ENCODE peak calls at places on chromosome 11, in nine cellular contexts. L is Calu3; H is WTC11; M is cardiac fibroblast; Y is glutamatergic neuron; U is lung; A is AG04449; W is CD8-positive, alpha-beta T cell; P is K562. Q is an unnamed sample.

GRCh38 chr11:132941024-132941646 is 591.2 kb downstream of the OPCML start:
- DNase-seq in L (no peak), H (no peak), M (peak; percentile 47), Y (no peak), U (no peak), A (no peak), W (no peak), P (peak; percentile 31), Q (no peak)

GRCh38 chr11:112241486-112241885 is 15.3 kb downstream of the PTS start:
- DNase-seq in L (no peak), H (no peak), M (peak; percentile 85), Y (no peak), U (no peak), A (peak; percentile 83), W (no peak), P (no peak), Q (no peak)

GRCh38 chr11:128620306-128621175 is 33.2 kb upstream of the ETS1 start:
- DNase-seq in L (no peak), H (no peak), M (no peak), Y (no peak), U (no peak), A (no peak), W (no peak), P (peak; percentile 20), Q (no peak)

GRCh38 chr11:28673687-28674431 is 565.7 kb downstream of the METTL15 start:
- DNase-seq in L (peak; percentile 6), H (no peak), M (no peak), Y (no peak), U (no peak), A (no peak), W (no peak), P (no peak), Q (no peak)

GRCh38 chr11:34208266-34209135 is 103.1 kb downstream of the NAT10 start:
- DNase-seq in L (peak; percentile 59), H (no peak), M (peak; percentile 32), Y (no peak), U (no peak), A (no peak), W (no peak), P (peak; percentile 38), Q (no peak)

GRCh38 chr11:87712802-87713202 is 462.4 kb downstream of the RAB38 start:
- DNase-seq in L (no peak), H (peak; percentile 16), M (no peak), Y (no peak), U (no peak), A (no peak), W (no peak), P (no peak), Q (no peak)

GRCh38 chr11:110312670-110313069 is 16.3 kb upstream of the RDX start:
- DNase-seq in L (no peak), H (no peak), M (no peak), Y (no peak), U (no peak), A (no peak), W (no peak), P (no peak), Q (no peak)

GRCh38 chr11:26950260-26950719 is 43.6 kb upstream of the FIBIN start:
- DNase-seq in L (no peak), H (no peak), M (peak; percentile 69), Y (no peak), U (peak; percentile 31), A (peak; percentile 76), W (no peak), P (no peak), Q (no peak)

GRCh38 chr11:125154380-125155099 is 10.0 kb upstream of the PKNOX2 start:
- DNase-seq in L (no peak), H (no peak), M (no peak), Y (no peak), U (no peak), A (no peak), W (no peak), P (no peak), Q (no peak)

GRCh38 chr11:72812604-72812967 is 1.6 kb upstream of the ATG16L2 start:
- DNase-seq in L (no peak), H (no peak), M (no peak), Y (no peak), U (no peak), A (no peak), W (no peak), P (no peak), Q (no peak)

GRCh38 chr11:28738549-28738948 is 630.4 kb downstream of the METTL15 start:
- DNase-seq in L (no peak), H (no peak), M (no peak), Y (no peak), U (no peak), A (no peak), W (no peak), P (no peak), Q (no peak)

GRCh38 chr11:90601261-90601660 is 378.4 kb upstream of the CHORDC1 start:
- DNase-seq in L (no peak), H (no peak), M (no peak), Y (no peak), U (no peak), A (no peak), W (no peak), P (no peak), Q (no peak)

GRCh38 chr11:8291421-8292350 is 28.0 kb upstream of the LMO1 start:
- DNase-seq in L (no peak), H (no peak), M (no peak), Y (no peak), U (no peak), A (no peak), W (no peak), P (no peak), Q (no peak)

GRCh38 chr11:46490576-46491100 is 99.1 kb upstream of the CHRM4 start:
- DNase-seq in L (no peak), H (no peak), M (no peak), Y (no peak), U (no peak), A (no peak), W (no peak), P (no peak), Q (no peak)

GRCh38 chr11:46896719-46897406 is 21.5 kb downstream of the LRP4 start:
- DNase-seq in L (peak; percentile 22), H (no peak), M (peak; percentile 44), Y (no peak), U (no peak), A (no peak), W (no peak), P (no peak), Q (no peak)

GRCh38 chr11:33515347-33515746 is 185.3 kb downstream of the C11orf91 start:
- DNase-seq in L (no peak), H (no peak), M (peak; percentile 54), Y (no peak), U (no peak), A (no peak), W (no peak), P (no peak), Q (no peak)

GRCh38 chr11:61279934-61280656 is 15.0 kb downstream of the VWCE start:
- DNase-seq in L (no peak), H (no peak), M (no peak), Y (no peak), U (no peak), A (no peak), W (no peak), P (no peak), Q (no peak)

GRCh38 chr11:112157274-112157766 is 6.6 kb downstream of the IL18 start:
- DNase-seq in L (peak; percentile 51), H (no peak), M (peak; percentile 95), Y (no peak), U (no peak), A (peak; percentile 97), W (no peak), P (no peak), Q (no peak)

GRCh38 chr11:107549253-107549953 is 16.1 kb downstream of the ALKBH8 start:
- DNase-seq in L (no peak), H (no peak), M (peak; percentile 63), Y (no peak), U (no peak), A (no peak), W (no peak), P (peak; percentile 36), Q (no peak)

GRCh38 chr11:121576531-121576930 is 123.8 kb upstream of the SORL1-AS1 start:
- DNase-seq in L (no peak), H (no peak), M (no peak), Y (no peak), U (no peak), A (no peak), W (no peak), P (no peak), Q (no peak)

GRCh38 chr11:44171518-44171917 is 76.0 kb downstream of the EXT2 start:
- DNase-seq in L (no peak), H (no peak), M (no peak), Y (no peak), U (no peak), A (no peak), W (no peak), P (no peak), Q (no peak)
- TF ChIP-seq CTCF in L (no peak), H (no peak), M (no peak), Y (no peak), U (no peak), A (no peak), W (no peak), P (no peak), Q (no peak)

GRCh38 chr11:40125054-40125453 is 1334.4 kb downstream of the LRRC4C start:
- DNase-seq in L (no peak), H (no peak), M (no peak), Y (no peak), U (no peak), A (no peak), W (no peak), P (no peak), Q (no peak)
- TF ChIP-seq CTCF in L (no peak), H (no peak), M (no peak), Y (peak; percentile 39), U (peak; percentile 2), A (no peak), W (no peak), P (no peak), Q (no peak)

DNA sequence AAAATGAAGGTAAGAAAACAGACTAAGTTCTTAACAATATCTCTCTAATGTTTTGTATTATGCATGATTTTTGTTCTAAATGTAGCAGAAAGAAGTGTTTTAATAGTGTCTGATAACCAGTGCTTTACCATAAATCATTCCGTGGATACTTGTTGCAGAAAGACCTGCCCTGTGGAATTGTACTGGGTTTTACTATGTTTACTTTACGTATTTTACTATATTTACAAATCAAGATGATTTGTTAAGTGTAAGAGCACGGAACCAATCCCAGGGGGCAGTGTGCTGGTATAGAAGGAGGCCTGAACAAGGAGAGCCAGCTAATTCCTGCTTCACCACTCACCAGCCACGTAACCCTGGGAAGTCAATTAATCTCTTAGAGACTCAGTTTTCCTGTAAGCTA is 1.4 kb downstream of the HTR3B start:
- DNase-seq in L (no peak), H (peak; percentile 42), M (peak; percentile 22), Y (no peak), U (no peak), A (no peak), W (no peak), P (no peak), Q (no peak)
- TF ChIP-seq CTCF in L (no peak), H (no peak), M (peak; percentile 10), Y (no peak), U (no peak), A (no peak), W (no peak), P (peak; percentile 37), Q (no peak)

GRCh38 chr11:65013692-65014145 is 241 bp upstream of the ARL2 start:
- DNase-seq in L (peak; percentile 92), H (peak; percentile 95), M (peak; percentile 93), Y (peak; percentile 96), U (peak; percentile 91), A (peak; percentile 23), W (peak; percentile 76), P (peak; percentile 89), Q (peak; percentile 86)
- TF ChIP-seq CTCF in L (peak; percentile 72), H (peak; percentile 47), M (no peak), Y (peak; percentile 87), U (peak; percentile 44), A (peak; percentile 80), W (peak; percentile 58), P (peak; percentile 79), Q (peak; percentile 70)

Q was measured in mesothelial cell of epicardium.